ENCODE peak calls at places on chromosomes 1 and 21, in six cellular contexts. Q is RWPE2; K is effector memory CD4-positive, alpha-beta T cell; T is A549; G is left ventricle myocardium inferior; A is mesendoderm. D is an unnamed sample. For H3K4me1, the result is how much of the 10 kb centered on the place peaks cover.

GRCh38 chr1:8293141-8293540 is 24.8 kb upstream of the SLC45A1 start:
- DNase-seq in Q (no peak), K (no peak), T (no peak), G (no peak), A (no peak), D (no peak)

GRCh38 chr1:29123871-29124365 is at the start of gene TMEM200B:
- DNase-seq in Q (no peak), K (no peak), T (no peak), G (peak), A (no peak), D (no peak)

GRCh38 chr21:45204395-45204794 is 83.3 kb downstream of the POFUT2 start:
- DNase-seq in Q (no peak), K (no peak), T (no peak), G (no peak), A (no peak), D (no peak)

GRCh38 chr1:204650911-204651570 is 34.5 kb downstream of the LRRN2 start:
- DNase-seq in Q (no peak), K (no peak), T (no peak), G (no peak), A (peak), D (no peak)

GRCh38 chr1:174469687-174470086 is 21.9 kb downstream of the GPR52 start:
- DNase-seq in Q (no peak), K (no peak), T (no peak), G (no peak), A (no peak), D (no peak)

GRCh38 chr1:175208773-175209492 is 16.4 kb upstream of the KIAA0040 start:
- DNase-seq in Q (no peak), K (peak), T (no peak), G (no peak), A (no peak), D (no peak)

GRCh38 chr1:61253059-61253735 is 170.8 kb downstream of the NFIA start:
- DNase-seq in Q (peak), K (no peak), T (peak), G (peak), A (no peak), D (no peak)

GRCh38 chr1:181152892-181153633 is 64.6 kb downstream of the IER5 start:
- DNase-seq in Q (no peak), K (no peak), T (no peak), G (peak), A (peak), D (no peak)

GRCh38 chr21:27519357-27519756 is 552.5 kb upstream of the ADAMTS5 start:
- DNase-seq in Q (no peak), K (no peak), T (no peak), G (no peak), A (no peak), D (no peak)

GRCh38 chr1:232837085-232837484 is 31.9 kb downstream of the MAP10 start:
- DNase-seq in Q (no peak), K (no peak), T (peak), G (no peak), A (no peak), D (no peak)

GRCh38 chr1:120179420-120180348 is 3.4 kb upstream of the SEC22B start:
- DNase-seq in Q (no peak), K (no peak), T (no peak), G (no peak), A (peak), D (no peak)

GRCh38 chr1:120176092-120176855 is at the start of gene SEC22B:
- DNase-seq in Q (peak), K (peak), T (peak), G (peak), A (peak), D (peak)

DNA sequence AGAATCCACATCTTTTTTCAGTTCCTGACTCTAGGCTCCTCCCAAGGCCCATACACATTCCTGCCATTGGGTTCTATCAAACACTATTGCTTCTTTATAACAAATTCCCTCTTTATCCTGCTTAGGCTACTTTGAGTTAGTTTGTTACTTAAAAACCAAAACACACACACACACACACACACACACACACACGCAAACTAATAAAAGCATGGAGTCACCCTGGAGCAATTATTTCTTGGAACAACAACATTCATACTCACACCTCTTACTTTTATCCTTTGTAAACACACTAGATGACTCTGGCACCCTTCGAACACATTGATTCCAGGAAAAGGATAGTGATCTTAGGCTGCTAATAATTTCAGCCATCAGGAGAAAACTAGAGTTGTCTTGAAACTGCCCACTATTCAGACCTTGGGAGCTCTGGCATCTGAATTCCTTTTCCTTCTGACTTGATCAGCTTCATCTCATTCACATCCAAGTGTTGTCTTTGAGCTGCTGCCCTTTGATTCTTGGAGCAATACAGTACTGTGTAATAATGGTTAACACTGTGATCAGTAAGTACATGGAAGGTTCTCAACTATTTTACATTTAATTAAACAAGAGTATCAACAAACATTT is 2.6 kb upstream of the SEC22B start:
- DNase-seq in Q (no peak), K (no peak), T (no peak), G (no peak), A (peak), D (no peak)
- H3K4me3 ChIP-seq in Q (no peak), K (no peak), T (no peak), G (no peak), A (no peak), D (no peak)

GRCh38 chr1:186420311-186420710 is 40.6 kb downstream of the PDC start:
- DNase-seq in Q (no peak), K (no peak), T (no peak), G (no peak), A (no peak), D (no peak)

GRCh38 chr1:186421446-186421845 is 39.5 kb downstream of the PDC start:
- DNase-seq in Q (no peak), K (no peak), T (no peak), G (no peak), A (no peak), D (no peak)

GRCh38 chr1:186420923-186421322 is 40.0 kb downstream of the PDC start:
- DNase-seq in Q (no peak), K (no peak), T (no peak), G (no peak), A (no peak), D (no peak)

DNA sequence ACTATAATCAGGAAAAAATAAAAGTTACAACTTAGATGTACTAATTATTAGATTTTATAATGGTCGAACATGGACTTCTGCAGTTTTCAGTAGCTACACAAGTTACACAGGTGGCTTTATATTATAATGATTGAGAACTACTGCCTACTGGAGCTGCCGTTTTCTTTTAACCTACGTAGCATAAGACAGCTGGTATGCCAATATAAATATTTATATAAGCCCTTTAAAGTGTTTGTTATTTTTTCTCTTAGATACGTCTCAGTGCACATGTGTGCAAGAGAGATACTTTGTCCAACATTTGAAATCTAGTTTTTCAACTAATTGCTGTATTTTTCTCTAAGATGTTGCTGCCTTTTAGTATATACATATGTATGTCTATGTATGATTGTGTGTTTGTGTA is 42.4 kb downstream of the PDC start:
- DNase-seq in Q (no peak), K (no peak), T (no peak), G (no peak), A (no peak), D (no peak)
- H3K4me1 ChIP-seq in Q (under half), K (under half), T (under half), G (under half), A (under half), D (under half)

GRCh38 chr1:212188599-212189351 is 96.4 kb upstream of the PPP2R5A start:
- DNase-seq in Q (no peak), K (peak), T (no peak), G (no peak), A (no peak), D (no peak)
- H3K27ac ChIP-seq in Q (no peak), K (no peak), T (no peak), G (peak), A (no peak), D (no peak)

GRCh38 chr1:38000529-38001453 is 4.5 kb downstream of the FHL3 start:
- DNase-seq in Q (no peak), K (no peak), T (no peak), G (peak), A (peak), D (peak)
- H3K4me3 ChIP-seq in Q (no peak), K (no peak), T (no peak), G (peak), A (no peak), D (no peak)

GRCh38 chr1:19455353-19455752 is 30.0 kb downstream of the CAPZB start:
- DNase-seq in Q (no peak), K (no peak), T (no peak), G (no peak), A (no peak), D (no peak)

GRCh38 chr1:19458815-19459417 is 26.4 kb downstream of the CAPZB start:
- DNase-seq in Q (no peak), K (no peak), T (no peak), G (peak), A (no peak), D (no peak)

GRCh38 chr1:19454265-19455198 is 30.8 kb downstream of the CAPZB start:
- DNase-seq in Q (no peak), K (no peak), T (no peak), G (no peak), A (peak), D (no peak)

GRCh38 chr1:19456915-19457554 is 28.3 kb downstream of the CAPZB start:
- DNase-seq in Q (no peak), K (no peak), T (no peak), G (no peak), A (peak), D (no peak)

GRCh38 chr1:19457555-19457954 is 27.8 kb downstream of the CAPZB start:
- DNase-seq in Q (no peak), K (no peak), T (no peak), G (no peak), A (no peak), D (no peak)
- H3K4me1 ChIP-seq in Q (under half), K (half or more), T (under half), G (half or more), A (under half), D (under half)